ENCODE peak calls at places on chromosomes 7 and 10, in eight cellular contexts. W is NCI-H748 treated with DMSO at 0.1 percent for 48 hours, F is NCI-H1105 treated with DMSO at 0.1 percent for 48 hours, Q is ELR, D is cardiac septum, I is hypothalamus, T is NCI-H526 treated with DMSO at 0.1 percent for 48 hours, Y is neural crest cell. M is an unnamed sample.

GRCh38 chr10:22623624-22624263 is 90.6 kb downstream of the PIP4K2A start:
- DNase-seq in W (no peak), F (no peak), Q (no peak), D (no peak), I (no peak), T (no peak), Y (no peak), M (no peak)

GRCh38 chr10:60349426-60349825 is 40.2 kb downstream of the ANK3 start:
- DNase-seq in W (no peak), F (no peak), Q (peak; percentile 13), D (no peak), I (no peak), T (no peak), Y (no peak), M (no peak)

GRCh38 chr10:116741391-116742351 is 695 bp downstream of the HSPA12A start:
- DNase-seq in W (no peak), F (peak; percentile 2), Q (peak; percentile 33), D (no peak), I (no peak), T (no peak), Y (no peak), M (no peak)

GRCh38 chr10:49082767-49083166 is 32.6 kb downstream of the VSTM4 start:
- DNase-seq in W (no peak), F (no peak), Q (no peak), D (peak; percentile 83), I (no peak), T (no peak), Y (no peak), M (no peak)

GRCh38 chr7:132825932-132826480 is 249.7 kb upstream of the PLXNA4 start:
- DNase-seq in W (no peak), F (peak; percentile 83), Q (no peak), D (no peak), I (peak; percentile 3), T (no peak), Y (no peak), M (no peak)

GRCh38 chr10:129952771-129953489 is 11.1 kb downstream of the EBF3 start:
- DNase-seq in W (no peak), F (no peak), Q (no peak), D (peak; percentile 49), I (no peak), T (no peak), Y (no peak), M (no peak)

GRCh38 chr10:124524991-124525653 is 63.5 kb downstream of the LHPP start:
- DNase-seq in W (no peak), F (no peak), Q (no peak), D (peak; percentile 87), I (peak; percentile 71), T (no peak), Y (no peak), M (no peak)

GRCh38 chr7:49229246-49229645 is 304.9 kb downstream of the CDC14C start:
- DNase-seq in W (no peak), F (no peak), Q (no peak), D (no peak), I (no peak), T (no peak), Y (no peak), M (no peak)

GRCh38 chr10:47020491-47020890 is 109.3 kb downstream of the PTPN20 start:
- DNase-seq in W (no peak), F (no peak), Q (peak; percentile 68), D (no peak), I (no peak), T (no peak), Y (no peak), M (peak; percentile 37)

GRCh38 chr7:112942981-112943380 is 143.6 kb downstream of the GPR85 start:
- DNase-seq in W (no peak), F (no peak), Q (no peak), D (no peak), I (no peak), T (no peak), Y (no peak), M (no peak)

GRCh38 chr7:42596737-42597136 is 315.1 kb downstream of the C7orf25 start:
- DNase-seq in W (no peak), F (no peak), Q (no peak), D (no peak), I (no peak), T (no peak), Y (no peak), M (no peak)

GRCh38 chr10:6014241-6014761 is 37.0 kb upstream of the IL15RA start:
- DNase-seq in W (peak; percentile 20), F (no peak), Q (peak; percentile 62), D (no peak), I (no peak), T (no peak), Y (peak; percentile 47), M (no peak)

GRCh38 chr7:137930616-137931015 is 71.3 kb downstream of the CREB3L2 start:
- DNase-seq in W (no peak), F (no peak), Q (peak; percentile 95), D (no peak), I (no peak), T (no peak), Y (no peak), M (no peak)

GRCh38 chr10:11894381-11895107 is 71.4 kb downstream of the PROSER2 start:
- DNase-seq in W (no peak), F (no peak), Q (no peak), D (no peak), I (no peak), T (no peak), Y (no peak), M (no peak)

GRCh38 chr7:82284936-82285519 is 158.5 kb downstream of the CACNA2D1 start:
- DNase-seq in W (no peak), F (no peak), Q (no peak), D (no peak), I (no peak), T (no peak), Y (no peak), M (no peak)

GRCh38 chr10:88731296-88731695 is 25.2 kb downstream of the LIPK start:
- DNase-seq in W (no peak), F (no peak), Q (no peak), D (no peak), I (no peak), T (no peak), Y (no peak), M (no peak)

GRCh38 chr7:145978769-145979168 is 137.8 kb upstream of the CNTNAP2 start:
- DNase-seq in W (peak; percentile 98), F (peak; percentile 93), Q (no peak), D (no peak), I (no peak), T (no peak), Y (no peak), M (no peak)

GRCh38 chr7:1346851-1347250 is 112.4 kb downstream of the MICALL2 start:
- DNase-seq in W (no peak), F (no peak), Q (no peak), D (no peak), I (no peak), T (no peak), Y (no peak), M (no peak)

GRCh38 chr7:79452495-79453265 is 787 bp downstream of the MAGI2 start:
- DNase-seq in W (no peak), F (peak; percentile 18), Q (peak; percentile 49), D (peak; percentile 73), I (no peak), T (no peak), Y (peak; percentile 19), M (no peak)